ENCODE peak calls at places on chromosomes 1 and 21, in seven cellular contexts. E is central memory CD4-positive, alpha-beta T cell; V is non-pigmented ciliary epithelial cell; B is NCI-H146; S is AG08396; W is ELF-1; M is cardiac muscle cell. K is an unnamed sample.

GRCh38 chr1:200033511-200034261 is 6.2 kb downstream of the NR5A2 start:
- DNase-seq in E (no peak), V (no peak), B (no peak), S (no peak), W (peak), M (no peak), K (no peak)

GRCh38 chr1:237093706-237094105 is 51.7 kb downstream of the RYR2 start:
- DNase-seq in E (no peak), V (no peak), B (no peak), S (no peak), W (no peak), M (no peak), K (no peak)

GRCh38 chr1:60111118-60111517 is 37.5 kb upstream of the C1orf87 start:
- DNase-seq in E (no peak), V (no peak), B (no peak), S (no peak), W (no peak), M (no peak), K (no peak)

GRCh38 chr1:118223426-118223825 is 38.4 kb upstream of the SPAG17 start:
- DNase-seq in E (no peak), V (no peak), B (peak), S (peak), W (peak), M (peak), K (no peak)

GRCh38 chr21:39869141-39869818 is 2.0 kb downstream of the PCP4 start:
- DNase-seq in E (no peak), V (no peak), B (peak), S (no peak), W (no peak), M (no peak), K (no peak)

GRCh38 chr1:91774520-91775203 is 111.3 kb downstream of the TGFBR3 start:
- DNase-seq in E (no peak), V (no peak), B (no peak), S (no peak), W (no peak), M (no peak), K (no peak)

GRCh38 chr1:102032534-102032933 is 35.8 kb upstream of the OLFM3 start:
- DNase-seq in E (no peak), V (no peak), B (no peak), S (no peak), W (no peak), M (no peak), K (no peak)

GRCh38 chr1:60126733-60127132 is 53.2 kb upstream of the C1orf87 start:
- DNase-seq in E (no peak), V (no peak), B (peak), S (no peak), W (peak), M (no peak), K (no peak)

GRCh38 chr1:16459503-16459902 is 19.0 kb downstream of the NECAP2 start:
- DNase-seq in E (no peak), V (no peak), B (no peak), S (no peak), W (no peak), M (no peak), K (no peak)

GRCh38 chr1:96416111-96416595 is 305.4 kb upstream of the PTBP2 start:
- DNase-seq in E (no peak), V (peak), B (no peak), S (peak), W (no peak), M (peak), K (no peak)

GRCh38 chr1:109787211-109787844 is 23.6 kb upstream of the EPS8L3 start:
- DNase-seq in E (no peak), V (no peak), B (no peak), S (no peak), W (no peak), M (no peak), K (no peak)

GRCh38 chr1:155052412-155053400 is 1.6 kb downstream of the ADAM15 start:
- DNase-seq in E (peak), V (no peak), B (peak), S (no peak), W (no peak), M (no peak), K (no peak)

GRCh38 chr1:18199462-18199861 is 91.9 kb downstream of the IGSF21 start:
- DNase-seq in E (no peak), V (no peak), B (no peak), S (no peak), W (no peak), M (no peak), K (no peak)

GRCh38 chr1:42043811-42044210 is 109.4 kb upstream of the GUCA2B start:
- DNase-seq in E (no peak), V (no peak), B (no peak), S (no peak), W (no peak), M (no peak), K (no peak)

GRCh38 chr1:219000606-219001005 is 173.1 kb upstream of the LYPLAL1 start:
- DNase-seq in E (no peak), V (no peak), B (no peak), S (no peak), W (no peak), M (no peak), K (no peak)